ENCODE peak calls at places on chromosomes 4 and X, in five cellular contexts. One of them, this sample, is unnamed.

GRCh38 chr4:153634737-153635353 is 49.2 kb upstream of the TLR2 start:
- DNase-seq in CD4-positive, alpha-beta T cell: no peak
- DNase-seq in IMR-90: peak; percentile 8
- DNase-seq in stomach: no peak
- DNase-seq in GM23248: peak; percentile 47
- DNase-seq in this sample: no peak

GRCh38 chrX:139890991-139891700 is 41.7 kb downstream of the ATP11C start:
- DNase-seq in CD4-positive, alpha-beta T cell: no peak
- DNase-seq in GM23248: peak; percentile 69
- DNase-seq in IMR-90: peak; percentile 88
- DNase-seq in stomach: no peak
- DNase-seq in this sample: no peak

GRCh38 chrX:32545100-32545499 is 666.2 kb downstream of the DMD start:
- DNase-seq in GM23248: no peak
- DNase-seq in IMR-90: no peak
- DNase-seq in stomach: no peak
- DNase-seq in CD4-positive, alpha-beta T cell: no peak
- DNase-seq in this sample: no peak

GRCh38 chr4:168586926-168587325 is 90.1 kb downstream of the PALLD start:
- DNase-seq in stomach: no peak
- DNase-seq in IMR-90: no peak
- DNase-seq in CD4-positive, alpha-beta T cell: no peak
- DNase-seq in GM23248: no peak
- DNase-seq in this sample: no peak

GRCh38 chr4:10186228-10187214 is 69.9 kb upstream of the WDR1 start:
- DNase-seq in GM23248: peak; percentile 73
- DNase-seq in CD4-positive, alpha-beta T cell: no peak
- DNase-seq in IMR-90: no peak
- DNase-seq in stomach: no peak
- DNase-seq in this sample: no peak

GRCh38 chrX:65522739-65523372 is 11.7 kb downstream of the LAS1L start:
- DNase-seq in CD4-positive, alpha-beta T cell: no peak
- DNase-seq in GM23248: peak; percentile 62
- DNase-seq in stomach: no peak
- DNase-seq in IMR-90: peak; percentile 52
- DNase-seq in this sample: no peak

GRCh38 chr4:3239998-3240920 is 8.7 kb upstream of the MSANTD1 start:
- DNase-seq in stomach: no peak
- DNase-seq in CD4-positive, alpha-beta T cell: no peak
- DNase-seq in GM23248: no peak
- DNase-seq in IMR-90: no peak
- DNase-seq in this sample: no peak

GRCh38 chr4:147773261-147774184 is 41.6 kb downstream of the ARHGAP10 start:
- DNase-seq in stomach: no peak
- DNase-seq in GM23248: peak; percentile 55
- DNase-seq in IMR-90: peak; percentile 78
- DNase-seq in CD4-positive, alpha-beta T cell: no peak
- DNase-seq in this sample: no peak

GRCh38 chr4:118898684-118899138 is 10.1 kb downstream of the SYNPO2 start:
- DNase-seq in IMR-90: no peak
- DNase-seq in CD4-positive, alpha-beta T cell: no peak
- DNase-seq in GM23248: peak; percentile 43
- DNase-seq in stomach: no peak
- DNase-seq in this sample: no peak

GRCh38 chr4:48518143-48518542 is 28.1 kb downstream of the ZAR1 start:
- DNase-seq in IMR-90: peak; percentile 46
- DNase-seq in GM23248: no peak
- DNase-seq in stomach: no peak
- DNase-seq in CD4-positive, alpha-beta T cell: no peak
- DNase-seq in this sample: no peak

GRCh38 chr4:153018716-153019115 is 82.6 kb downstream of the FHDC1 start:
- DNase-seq in CD4-positive, alpha-beta T cell: no peak
- DNase-seq in GM23248: no peak
- DNase-seq in IMR-90: no peak
- DNase-seq in stomach: no peak
- DNase-seq in this sample: no peak

GRCh38 chr4:52172166-52172565 is 121.1 kb downstream of the SPATA18 start:
- DNase-seq in IMR-90: no peak
- DNase-seq in CD4-positive, alpha-beta T cell: no peak
- DNase-seq in stomach: no peak
- DNase-seq in GM23248: peak; percentile 25
- DNase-seq in this sample: no peak

GRCh38 chrX:57817302-57817701 is 93.0 kb downstream of the ZXDA start:
- DNase-seq in GM23248: peak; percentile 15
- DNase-seq in CD4-positive, alpha-beta T cell: no peak
- DNase-seq in stomach: no peak
- DNase-seq in IMR-90: no peak
- DNase-seq in this sample: no peak
- H3K9me3 ChIP-seq in GM23248: no peaks in the 10 kb centered on the region
- H3K9me3 ChIP-seq in CD4-positive, alpha-beta T cell: peaks cover 4% of the 10 kb centered on the region
- H3K9me3 ChIP-seq in stomach: no peaks in the 10 kb centered on the region
- H3K9me3 ChIP-seq in IMR-90: no peaks in the 10 kb centered on the region
- H3K9me3 ChIP-seq in this sample: no peaks in the 10 kb centered on the region

GRCh38 chr4:73588613-73589012 is 31.6 kb downstream of the RASSF6 start:
- DNase-seq in IMR-90: no peak
- DNase-seq in CD4-positive, alpha-beta T cell: no peak
- DNase-seq in GM23248: no peak
- DNase-seq in stomach: no peak
- DNase-seq in this sample: no peak
- H3K27ac ChIP-seq in IMR-90: no peak overlapping the region
- H3K27ac ChIP-seq in CD4-positive, alpha-beta T cell: no peak overlapping the region
- H3K27ac ChIP-seq in GM23248: no peak overlapping the region
- H3K27ac ChIP-seq in stomach: no peak overlapping the region
- H3K27ac ChIP-seq in this sample: no peak overlapping the region

DNA sequence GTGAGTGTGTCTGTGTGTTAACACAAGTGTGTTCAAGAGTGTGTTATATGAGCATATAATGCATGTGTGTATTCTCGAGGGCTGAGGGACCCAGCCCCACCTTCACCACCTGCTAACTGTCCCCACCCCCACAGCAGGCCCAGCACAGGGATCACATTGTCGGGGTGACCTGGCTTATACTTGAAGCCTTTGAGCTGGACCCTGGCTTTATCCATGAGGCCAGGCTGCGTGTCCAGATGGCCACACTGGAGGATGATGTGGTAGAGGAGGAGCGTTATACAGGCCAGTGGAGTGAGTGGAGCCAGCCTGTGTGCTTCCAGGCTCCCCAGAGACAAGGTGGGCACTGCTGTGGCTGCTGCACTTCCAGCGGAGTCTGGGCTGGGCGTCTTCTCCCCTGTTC is 7.6 kb downstream of the IL9R start:
- DNase-seq in IMR-90: no peak
- DNase-seq in GM23248: no peak
- DNase-seq in CD4-positive, alpha-beta T cell: no peak
- DNase-seq in stomach: no peak
- DNase-seq in this sample: no peak
- H3K9me3 ChIP-seq in IMR-90: peaks cover 3% of the 10 kb centered on the region
- H3K9me3 ChIP-seq in GM23248: no peaks in the 10 kb centered on the region
- H3K9me3 ChIP-seq in CD4-positive, alpha-beta T cell: no peaks in the 10 kb centered on the region
- H3K9me3 ChIP-seq in stomach: no peaks in the 10 kb centered on the region
- H3K9me3 ChIP-seq in this sample: no peaks in the 10 kb centered on the region

GRCh38 chr4:70734971-70735370 is 13.2 kb downstream of the RUFY3 start:
- DNase-seq in IMR-90: no peak
- DNase-seq in CD4-positive, alpha-beta T cell: no peak
- DNase-seq in stomach: no peak
- DNase-seq in GM23248: peak; percentile 44
- DNase-seq in this sample: no peak
- H3K27ac ChIP-seq in IMR-90: no peak overlapping the region
- H3K27ac ChIP-seq in CD4-positive, alpha-beta T cell: peak overlapping the region; percentile 37
- H3K27ac ChIP-seq in stomach: no peak overlapping the region
- H3K27ac ChIP-seq in GM23248: peak overlapping the region; percentile 77
- H3K27ac ChIP-seq in this sample: peak overlapping the region; percentile 74

DNA sequence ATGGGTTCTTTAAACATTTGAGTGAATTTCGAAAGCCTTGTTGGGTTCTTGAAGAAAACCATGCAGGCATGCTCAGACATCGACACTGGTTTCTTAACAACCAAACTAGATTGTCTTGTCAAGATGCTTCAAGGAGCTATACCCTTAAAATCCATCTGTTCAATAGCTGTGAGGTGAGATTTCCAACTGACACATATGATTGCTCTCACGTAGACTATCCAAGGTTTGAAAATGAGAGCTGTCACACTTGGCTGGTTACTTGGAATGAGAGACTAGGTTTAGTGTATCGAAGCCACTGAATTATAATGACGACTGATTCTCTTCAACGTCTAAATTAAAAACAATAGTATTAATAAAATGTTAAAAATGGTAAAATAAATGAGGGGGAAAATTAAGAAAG is 2725.5 kb downstream of the ARAP2 start:
- DNase-seq in stomach: no peak
- DNase-seq in CD4-positive, alpha-beta T cell: no peak
- DNase-seq in GM23248: no peak
- DNase-seq in IMR-90: no peak
- DNase-seq in this sample: no peak
- H3K9me3 ChIP-seq in stomach: peaks cover 18% of the 10 kb centered on the region
- H3K9me3 ChIP-seq in CD4-positive, alpha-beta T cell: no peaks in the 10 kb centered on the region
- H3K9me3 ChIP-seq in GM23248: no peaks in the 10 kb centered on the region
- H3K9me3 ChIP-seq in IMR-90: peaks cover 2% of the 10 kb centered on the region
- H3K9me3 ChIP-seq in this sample: no peaks in the 10 kb centered on the region

DNA sequence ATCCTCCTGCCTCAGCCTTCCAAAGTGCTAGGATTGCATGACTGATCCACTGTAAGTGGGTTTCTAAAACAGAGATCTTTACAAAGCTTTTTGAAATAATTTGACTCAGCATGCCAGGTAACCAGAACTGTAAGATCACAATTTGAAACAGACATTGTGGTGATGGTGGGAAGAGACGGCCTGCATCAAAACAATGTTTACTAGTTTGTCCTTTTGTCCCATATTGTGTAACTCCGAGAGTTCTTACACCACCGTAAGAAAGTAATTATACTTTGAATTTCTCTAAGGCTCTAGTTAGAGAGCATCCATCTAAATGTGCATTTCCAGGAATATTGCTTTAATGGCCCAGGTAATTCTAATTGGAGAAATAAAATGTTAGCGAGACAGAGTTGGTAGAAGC is 594 bp upstream of the ARHGAP24 start:
- DNase-seq in stomach: no peak
- DNase-seq in GM23248: no peak
- DNase-seq in IMR-90: no peak
- DNase-seq in CD4-positive, alpha-beta T cell: no peak
- DNase-seq in this sample: no peak
- H3K27ac ChIP-seq in stomach: peak overlapping the region; percentile 96
- H3K27ac ChIP-seq in GM23248: peak overlapping the region; percentile 85
- H3K27ac ChIP-seq in IMR-90: no peak overlapping the region
- H3K27ac ChIP-seq in CD4-positive, alpha-beta T cell: no peak overlapping the region
- H3K27ac ChIP-seq in this sample: no peak overlapping the region

GRCh38 chr4:60637976-60638375 is 562.1 kb upstream of the ADGRL3 start:
- DNase-seq in stomach: no peak
- DNase-seq in CD4-positive, alpha-beta T cell: no peak
- DNase-seq in GM23248: no peak
- DNase-seq in IMR-90: no peak
- DNase-seq in this sample: no peak
- H3K9me3 ChIP-seq in stomach: peaks cover 28% of the 10 kb centered on the region
- H3K9me3 ChIP-seq in CD4-positive, alpha-beta T cell: peaks cover 10% of the 10 kb centered on the region
- H3K9me3 ChIP-seq in GM23248: no peaks in the 10 kb centered on the region
- H3K9me3 ChIP-seq in IMR-90: no peaks in the 10 kb centered on the region
- H3K9me3 ChIP-seq in this sample: no peaks in the 10 kb centered on the region